ENCODE peak calls at places on chromosomes 11 and 22, in seven cellular contexts. X is activated naive CD4-positive, alpha-beta T cell; L is activated T-helper 1 cell treated with Interleukin-2 at 50 U/mL for 16 hours; Y is HL-60; G is neuronal stem cell; J is cardiac muscle cell; C is psoas muscle. Q is an unnamed sample.

GRCh38 chr11:95505927-95506426 is 275.0 kb upstream of the SESN3 start:
- DNase-seq in J (peak), C (no peak), Y (peak), X (no peak), G (no peak), L (no peak), Q (no peak)

GRCh38 chr11:44780940-44781631 is 54.3 kb downstream of the TSPAN18 start:
- DNase-seq in X (no peak), Y (no peak), J (peak), L (no peak), C (no peak), G (no peak), Q (no peak)

GRCh38 chr11:122727101-122727929 is 71.8 kb downstream of the UBASH3B start:
- DNase-seq in G (peak), Y (no peak), J (no peak), C (no peak), L (no peak), X (no peak), Q (no peak)

GRCh38 chr22:20974336-20974955 is 7.4 kb downstream of the AIFM3 start:
- DNase-seq in Y (no peak), L (no peak), J (no peak), C (no peak), G (no peak), X (no peak), Q (no peak)

GRCh38 chr11:118338637-118339061 is 3.9 kb downstream of the CD3D start:
- DNase-seq in Y (peak), G (no peak), J (peak), X (peak), L (peak), C (no peak), Q (peak)

GRCh38 chr11:83691387-83692088 is 405.4 kb upstream of the CCDC90B start:
- DNase-seq in G (no peak), J (peak), Y (no peak), C (no peak), L (no peak), X (no peak), Q (no peak)

GRCh38 chr11:63510360-63511130 is 4.7 kb downstream of the LGALS12 start:
- DNase-seq in J (peak), Y (no peak), G (no peak), X (no peak), C (peak), L (no peak), Q (no peak)

GRCh38 chr11:46535688-46536087 is 58.1 kb downstream of the AMBRA1 start:
- DNase-seq in G (no peak), J (no peak), L (no peak), Y (no peak), C (no peak), X (no peak), Q (no peak)

GRCh38 chr11:126440276-126440675 is 84.8 kb downstream of the ST3GAL4 start:
- DNase-seq in X (no peak), L (no peak), Y (no peak), G (no peak), C (no peak), J (no peak), Q (no peak)

GRCh38 chr22:50586416-50586815 is 3.8 kb upstream of the CHKB start:
- DNase-seq in G (no peak), J (no peak), C (no peak), L (no peak), Y (no peak), X (no peak), Q (no peak)

GRCh38 chr11:134409552-134410429 is 2.3 kb downstream of the B3GAT1 start:
- DNase-seq in J (no peak), C (no peak), Y (no peak), L (no peak), G (no peak), X (no peak), Q (no peak)

GRCh38 chr11:78351979-78352731 is 65.5 kb downstream of the GAB2 start:
- DNase-seq in Y (no peak), C (no peak), J (peak), L (no peak), G (no peak), X (no peak), Q (no peak)

GRCh38 chr11:4826425-4826824 is 5.3 kb downstream of the OR51F2 start:
- DNase-seq in J (no peak), X (no peak), L (no peak), G (no peak), Y (no peak), C (no peak), Q (no peak)

GRCh38 chr11:34488855-34489557 is 24.6 kb downstream of the ELF5 start:
- DNase-seq in Y (no peak), J (no peak), L (no peak), G (no peak), C (no peak), X (no peak), Q (no peak)

GRCh38 chr22:17232406-17232805 is 13.2 kb upstream of the ADA2 start:
- DNase-seq in L (no peak), G (no peak), Y (no peak), J (no peak), X (no peak), C (no peak), Q (no peak)

GRCh38 chr11:117183724-117184349 is 5.3 kb downstream of the SIDT2 start:
- DNase-seq in X (no peak), L (no peak), G (no peak), C (peak), Y (no peak), J (no peak), Q (no peak)

GRCh38 chr11:30789270-30789669 is 203.1 kb upstream of the MPPED2 start:
- DNase-seq in J (peak), L (no peak), C (no peak), G (no peak), X (no peak), Y (no peak), Q (no peak)

GRCh38 chr22:46679711-46680269 is 58.3 kb downstream of the CERK start:
- DNase-seq in X (no peak), G (no peak), Y (no peak), L (no peak), J (no peak), C (no peak), Q (no peak)

GRCh38 chr22:23183107-23183698 is 2.9 kb downstream of the BCR start:
- DNase-seq in L (no peak), X (no peak), G (peak), J (peak), C (no peak), Y (no peak), Q (no peak)

GRCh38 chr11:128246364-128247234 is 340.8 kb downstream of the ETS1 start:
- DNase-seq in C (no peak), J (peak), G (no peak), Y (no peak), X (no peak), L (no peak), Q (no peak)

GRCh38 chr22:28795071-28795693 is 5.2 kb downstream of the XBP1 start:
- DNase-seq in X (no peak), C (no peak), J (no peak), Y (no peak), G (no peak), L (no peak), Q (no peak)

GRCh38 chr11:107006076-107006833 is 12.0 kb downstream of the GUCY1A2 start:
- DNase-seq in G (no peak), C (no peak), J (no peak), Y (no peak), X (no peak), L (no peak), Q (no peak)

GRCh38 chr22:24486501-24486921 is 8.6 kb upstream of the UPB1 start:
- DNase-seq in Y (peak), L (no peak), X (no peak), G (no peak), C (no peak), J (peak), Q (no peak)

GRCh38 chr11:14119357-14119756 is 156.8 kb downstream of the SPON1 start:
- DNase-seq in J (no peak), L (no peak), C (no peak), X (no peak), G (no peak), Y (no peak), Q (no peak)

GRCh38 chr22:32080904-32081303 is 37.8 kb downstream of the SLC5A1 start:
- DNase-seq in J (peak), L (no peak), Y (peak), C (no peak), G (peak), X (no peak), Q (no peak)

GRCh38 chr22:44640618-44641155 is 61.3 kb upstream of the PRR5 start:
- DNase-seq in C (peak), J (no peak), X (no peak), L (no peak), G (no peak), Y (no peak), Q (no peak)

GRCh38 chr11:33635161-33635560 is 65.5 kb downstream of the C11orf91 start:
- DNase-seq in X (no peak), L (no peak), Y (no peak), G (no peak), C (peak), J (peak), Q (no peak)

GRCh38 chr11:10930961-10931760 is 73.3 kb upstream of the ZBED5 start:
- DNase-seq in J (peak), L (no peak), Y (peak), X (no peak), C (peak), G (peak), Q (peak)

GRCh38 chr11:129275825-129276224 is 83.7 kb upstream of the ARHGAP32 start:
- DNase-seq in Y (no peak), L (no peak), J (no peak), G (no peak), X (no peak), C (no peak), Q (no peak)

GRCh38 chr11:15969281-15969680 is 387.1 kb downstream of the SOX6 start:
- DNase-seq in X (no peak), C (peak), J (peak), Y (peak), G (no peak), L (no peak), Q (no peak)

GRCh38 chr22:35736166-35736565 is 18.5 kb downstream of the APOL5 start:
- DNase-seq in J (no peak), C (no peak), Y (no peak), L (no peak), X (no peak), G (no peak), Q (no peak)

GRCh38 chr11:134224710-134225662 is 515 bp downstream of the VPS26B start:
- DNase-seq in J (peak), G (peak), Y (peak), C (peak), L (peak), X (no peak), Q (peak)

GRCh38 chr22:49764151-49764581 is 63.5 kb downstream of the BRD1 start:
- DNase-seq in X (no peak), G (no peak), L (no peak), C (peak), J (no peak), Y (no peak), Q (no peak)

GRCh38 chr11:113378013-113378412 is 9.6 kb upstream of the ANKK1 start:
- DNase-seq in G (no peak), Y (no peak), C (no peak), X (no peak), L (no peak), J (no peak), Q (no peak)

GRCh38 chr11:107665016-107665415 is 46.8 kb downstream of the SLN start:
- DNase-seq in C (no peak), L (no peak), J (peak), Y (no peak), X (no peak), G (no peak), Q (no peak)

Q was measured in activated T-cell treated with anti-CD3 and anti-CD28 coated beads for 4 hours.